ENCODE peak calls at places on chromosomes 4 and X, in six cellular contexts. N, P, Y, W, Z and S are unnamed samples.

GRCh38 chr4:188023682-188024081 is 28.1 kb downstream of the ZFP42 start:
- DNase-seq in N (peak; percentile 26), P (no peak), Y (peak; percentile 60), W (peak; percentile 18), Z (no peak), S (peak; percentile 97)

GRCh38 chr4:10611673-10612072 is 72.9 kb downstream of the CLNK start:
- DNase-seq in Z (no peak), W (peak; percentile 94), Y (no peak), N (peak; percentile 92), P (no peak), S (peak; percentile 95)

GRCh38 chr4:23485793-23486192 is 404.1 kb downstream of the PPARGC1A start:
- DNase-seq in Y (no peak), N (no peak), W (no peak), Z (no peak), P (no peak), S (no peak)

GRCh38 chrX:117120700-117121099 is 657.9 kb upstream of the CT83 start:
- DNase-seq in W (no peak), N (no peak), P (no peak), Z (no peak), Y (no peak), S (no peak)

GRCh38 chr4:55866290-55866907 is 13.0 kb downstream of the EXOC1 start:
- DNase-seq in P (no peak), Z (no peak), Y (no peak), W (peak; percentile 94), N (peak; percentile 96), S (peak; percentile 25)

GRCh38 chr4:8641931-8642650 is 49.5 kb downstream of the CPZ start:
- DNase-seq in W (no peak), N (no peak), Z (no peak), Y (no peak), P (no peak), S (peak; percentile 12)

GRCh38 chrX:21883258-21883657 is 27.5 kb downstream of the YY2 start:
- DNase-seq in N (no peak), W (peak; percentile 11), Z (no peak), P (no peak), Y (no peak), S (no peak)

GRCh38 chr4:128544277-128544676 is 256.7 kb upstream of the PGRMC2 start:
- DNase-seq in N (no peak), W (no peak), P (no peak), Z (no peak), Y (no peak), S (no peak)

GRCh38 chrX:114970806-114971205 is 46.6 kb downstream of the IL13RA2 start:
- DNase-seq in N (no peak), W (no peak), Z (no peak), P (no peak), Y (no peak), S (no peak)

GRCh38 chr4:148442830-148443549 is 776 bp upstream of the NR3C2 start:
- DNase-seq in Z (no peak), P (no peak), N (no peak), Y (no peak), W (no peak), S (no peak)

GRCh38 chr4:162497564-162498167 is 333.9 kb upstream of the FSTL5 start:
- DNase-seq in W (peak; percentile 57), Z (no peak), P (peak; percentile 24), Y (no peak), N (peak; percentile 42), S (no peak)

GRCh38 chrX:74419861-74420193 is 1.5 kb upstream of the SLC16A2 start:
- DNase-seq in P (peak; percentile 9), Y (peak; percentile 28), N (no peak), Z (no peak), W (no peak), S (peak; percentile 75)

GRCh38 chr4:139633661-139634060 is 32.0 kb upstream of the MGST2 start:
- DNase-seq in N (peak; percentile 20), P (no peak), W (peak; percentile 24), Y (peak; percentile 62), Z (no peak), S (peak; percentile 37)

GRCh38 chrX:74546984-74547383 is 67.4 kb downstream of the RLIM start:
- DNase-seq in W (no peak), N (no peak), Z (no peak), P (no peak), Y (no peak), S (no peak)

DNA sequence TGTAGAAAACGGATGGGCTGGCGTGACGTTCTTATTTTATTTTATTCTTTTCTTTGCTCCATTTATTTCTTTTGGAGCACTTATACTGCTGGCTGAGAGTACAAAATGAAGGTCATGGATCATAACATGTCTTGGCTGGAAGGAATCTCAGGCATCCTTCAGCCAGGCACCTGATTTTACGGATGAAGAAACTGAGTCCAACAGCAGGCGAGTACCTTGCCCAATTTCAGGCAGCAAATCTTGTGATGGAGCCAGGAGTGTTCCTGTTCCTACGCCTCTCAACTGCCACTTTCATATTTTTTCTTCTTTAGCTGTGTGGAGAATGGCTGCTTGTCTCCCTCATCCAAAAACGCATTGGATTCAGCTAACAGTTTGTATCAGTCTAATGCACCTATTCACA is 332.1 kb upstream of the IGFBP7 start:
- DNase-seq in Y (no peak), W (no peak), P (no peak), Z (no peak), N (no peak), S (no peak)
- H2AFZ ChIP-seq in Y (no peak overlapping the region), W (no peak overlapping the region), P (no peak overlapping the region), Z (no peak overlapping the region), N (no peak overlapping the region), S (no peak overlapping the region)

DNA sequence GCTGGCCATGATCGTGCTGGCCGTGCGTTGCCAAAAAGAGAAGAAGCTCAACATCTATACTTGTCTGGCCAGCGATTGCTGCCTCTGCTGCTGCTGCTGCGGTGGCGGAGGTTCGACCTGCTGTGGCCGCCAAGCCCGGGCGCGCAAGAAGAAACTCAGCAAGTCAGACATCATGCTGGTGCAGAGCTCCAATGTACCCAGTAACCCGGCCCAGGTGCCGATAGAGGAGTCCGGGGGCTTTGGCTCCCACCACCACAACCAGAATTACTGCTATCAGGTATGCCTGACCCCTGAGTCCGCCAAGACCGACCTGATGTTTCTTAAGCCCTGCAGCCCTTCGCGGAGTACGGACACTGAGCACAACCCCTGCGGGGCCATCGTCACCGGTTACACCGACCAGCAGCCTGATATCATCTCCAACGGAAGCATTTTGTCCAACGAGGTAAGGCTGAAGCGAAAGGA is 3.3 kb downstream of the PCDH10 start:
- DNase-seq in W (no peak), Z (no peak), Y (peak; percentile 49), N (no peak), P (no peak), S (peak; percentile 33)
- H3K23ac ChIP-seq in W (peak overlapping the region; percentile 3), Z (no peak overlapping the region), Y (no peak overlapping the region), N (no peak overlapping the region), P (peak overlapping the region; percentile 87), S (no peak overlapping the region)

GRCh38 chr4:152032722-152033131 is 271.9 kb upstream of the GATB start:
- DNase-seq in Y (no peak), Z (no peak), N (peak; percentile 88), P (no peak), W (peak; percentile 89), S (peak; percentile 28)
- H2AFZ ChIP-seq in Y (no peak overlapping the region), Z (no peak overlapping the region), N (no peak overlapping the region), P (no peak overlapping the region), W (no peak overlapping the region), S (no peak overlapping the region)

DNA sequence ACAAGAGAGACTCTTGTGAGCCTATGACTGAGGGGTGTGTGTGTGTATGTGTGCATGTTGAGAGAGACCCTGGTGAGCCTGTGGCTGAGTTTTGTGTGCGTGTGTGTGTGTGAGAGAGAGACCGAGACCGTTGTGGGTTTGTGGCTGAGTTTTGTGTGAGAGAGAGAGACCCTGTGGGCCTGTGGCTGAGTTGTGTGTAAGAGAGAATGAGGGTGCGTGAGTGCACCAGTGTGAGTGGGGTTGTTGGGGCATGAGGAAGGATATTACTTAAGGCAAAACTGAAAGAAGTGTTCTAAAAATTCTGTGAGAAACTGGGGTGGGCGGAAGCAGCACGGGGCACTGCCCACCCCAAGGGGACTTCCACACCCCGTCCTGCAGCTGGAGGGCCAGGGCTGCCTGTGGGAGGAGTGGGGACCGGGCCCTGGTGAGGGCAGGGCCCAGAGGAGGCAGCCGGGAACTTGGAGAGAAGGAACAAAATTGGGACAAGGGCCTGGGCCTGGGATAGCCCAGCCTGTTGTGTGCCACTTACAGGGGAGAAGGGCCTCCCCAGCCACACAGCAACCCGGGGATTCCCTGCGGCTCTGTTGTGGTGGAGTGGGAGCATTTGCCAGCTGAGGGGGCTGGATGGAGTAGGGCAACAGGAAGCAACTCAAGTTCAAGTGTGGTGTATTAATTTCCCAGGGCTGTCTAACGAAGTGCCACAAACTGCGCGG is 22.0 kb downstream of the TMEM131L start:
- DNase-seq in W (no peak), P (no peak), Y (no peak), Z (no peak), N (peak; percentile 53), S (no peak)
- H3K23ac ChIP-seq in W (no peak overlapping the region), P (no peak overlapping the region), Y (no peak overlapping the region), Z (no peak overlapping the region), N (peak overlapping the region; percentile 89), S (no peak overlapping the region)